ENCODE peak calls at places on chromosome 2, in nine cellular contexts. M is WTC11; W is GM12865; J is retina; D is head of caudate nucleus; V is AML-193; N is GM04504; U is stimulated activated CD8-positive, alpha-beta memory T cell treated with anti-CD3 and anti-CD28 coated beads, Interleukin-15, amount 100 ng/mL, for 4 hours; G is naive thymus-derived CD8-positive, alpha-beta T cell. Q is an unnamed sample.

GRCh38 chr2:11411768-11412448 is 54.1 kb downstream of the E2F6 start:
- DNase-seq in M (peak; percentile 65), W (peak; percentile 32), J (peak; percentile 55), D (peak; percentile 72), V (no peak), N (no peak), U (no peak), G (no peak), Q (no peak)

GRCh38 chr2:236867441-236868260 is 218.0 kb upstream of the COPS8 start:
- DNase-seq in M (no peak), W (no peak), J (no peak), D (no peak), V (no peak), N (no peak), U (no peak), G (no peak), Q (no peak)

GRCh38 chr2:157261199-157261782 is 3.8 kb downstream of the GALNT5 start:
- DNase-seq in M (no peak), W (no peak), J (no peak), D (peak; percentile 39), V (no peak), N (peak; percentile 39), U (peak; percentile 10), G (no peak), Q (no peak)

GRCh38 chr2:731711-732110 is 54.5 kb upstream of the TMEM18 start:
- DNase-seq in M (no peak), W (no peak), J (no peak), D (no peak), V (no peak), N (no peak), U (no peak), G (no peak), Q (no peak)

GRCh38 chr2:61670591-61671503 is 132.7 kb upstream of the XPO1 start:
- DNase-seq in M (no peak), W (peak; percentile 66), J (peak; percentile 4), D (peak; percentile 74), V (no peak), N (no peak), U (no peak), G (no peak), Q (no peak)

GRCh38 chr2:143397886-143398614 is 268.8 kb downstream of the ARHGAP15 start:
- DNase-seq in M (no peak), W (peak; percentile 7), J (no peak), D (no peak), V (no peak), N (no peak), U (no peak), G (no peak), Q (no peak)

GRCh38 chr2:8088810-8089209 is 593.0 kb upstream of the ID2 start:
- DNase-seq in M (no peak), W (no peak), J (no peak), D (no peak), V (no peak), N (no peak), U (no peak), G (no peak), Q (no peak)

GRCh38 chr2:201621293-201621999 is 21.9 kb downstream of the TMEM237 start:
- DNase-seq in M (no peak), W (no peak), J (no peak), D (no peak), V (no peak), N (no peak), U (no peak), G (no peak), Q (no peak)

GRCh38 chr2:212005077-212005671 is 533.4 kb downstream of the ERBB4 start:
- DNase-seq in M (peak; percentile 54), W (peak; percentile 35), J (no peak), D (peak; percentile 67), V (peak; percentile 26), N (no peak), U (no peak), G (no peak), Q (no peak)

GRCh38 chr2:20666364-20667150 is at the start of gene GDF7:
- DNase-seq in M (peak; percentile 72), W (no peak), J (no peak), D (no peak), V (no peak), N (no peak), U (no peak), G (peak; percentile 17), Q (no peak)